ENCODE peak calls at places on chromosome 11, in four cellular contexts. W is PC-9, H is pancreas, Q is lower lobe of right lung. Z is an unnamed sample.

GRCh38 chr11:64638017-64638664 is 47.1 kb downstream of the SLC22A12 start:
- DNase-seq in H (no peak), Q (no peak), W (no peak), Z (peak)

GRCh38 chr11:35192347-35192746 is 53.4 kb downstream of the CD44 start:
- DNase-seq in W (no peak), H (peak), Q (peak), Z (peak)

GRCh38 chr11:64723117-64723906 is at the start of gene NRXN2:
- DNase-seq in W (peak), H (peak), Q (peak), Z (peak)

GRCh38 chr11:109960831-109961230 is 132.4 kb upstream of the ZC3H12C start:
- DNase-seq in H (peak), W (no peak), Q (no peak), Z (peak)

GRCh38 chr11:95968585-95968984 is 44.7 kb upstream of the MTMR2 start:
- DNase-seq in H (no peak), W (peak), Q (no peak), Z (no peak)

GRCh38 chr11:125376117-125376516 is 119.9 kb downstream of the FEZ1 start:
- DNase-seq in Q (no peak), W (no peak), H (peak), Z (peak)

GRCh38 chr11:44950036-44950624 is 553 bp downstream of the TP53I11 start:
- DNase-seq in H (peak), Q (peak), W (no peak), Z (peak)

GRCh38 chr11:27721505-27722116 is 21.4 kb upstream of the BDNF start:
- DNase-seq in H (no peak), W (no peak), Q (no peak), Z (no peak)

GRCh38 chr11:94586978-94587377 is 19.8 kb downstream of the PIWIL4 start:
- DNase-seq in W (peak), Q (no peak), H (no peak), Z (no peak)

GRCh38 chr11:10452211-10452767 is 2.8 kb upstream of the AMPD3 start:
- DNase-seq in H (no peak), Q (no peak), W (no peak), Z (no peak)

GRCh38 chr11:27187075-27187847 is 146.6 kb downstream of the BBOX1 start:
- DNase-seq in H (no peak), Q (no peak), W (no peak), Z (no peak)

GRCh38 chr11:127334466-127334865 is 333.9 kb upstream of the KIRREL3 start:
- DNase-seq in H (no peak), Q (no peak), W (no peak), Z (no peak)

GRCh38 chr11:69339041-69339733 is 45.2 kb downstream of the MYEOV start:
- DNase-seq in W (no peak), H (no peak), Q (no peak), Z (no peak)

GRCh38 chr11:25633230-25633629 is 698.7 kb upstream of the ANO3 start:
- DNase-seq in W (no peak), Q (no peak), H (no peak), Z (no peak)
- H3K27ac ChIP-seq in W (no peak), Q (no peak), H (no peak), Z (no peak)

GRCh38 chr11:57546451-57546850 is 9.1 kb downstream of the SMTNL1 start:
- DNase-seq in Q (no peak), H (no peak), W (no peak), Z (no peak)

GRCh38 chr11:57549983-57550382 is 12.6 kb downstream of the SMTNL1 start:
- DNase-seq in Q (no peak), H (no peak), W (no peak), Z (no peak)

GRCh38 chr11:57545883-57546282 is 8.5 kb downstream of the SMTNL1 start:
- DNase-seq in Q (no peak), H (no peak), W (no peak), Z (no peak)

GRCh38 chr11:57546869-57547518 is 9.6 kb downstream of the SMTNL1 start:
- DNase-seq in W (no peak), H (no peak), Q (no peak), Z (no peak)

DNA sequence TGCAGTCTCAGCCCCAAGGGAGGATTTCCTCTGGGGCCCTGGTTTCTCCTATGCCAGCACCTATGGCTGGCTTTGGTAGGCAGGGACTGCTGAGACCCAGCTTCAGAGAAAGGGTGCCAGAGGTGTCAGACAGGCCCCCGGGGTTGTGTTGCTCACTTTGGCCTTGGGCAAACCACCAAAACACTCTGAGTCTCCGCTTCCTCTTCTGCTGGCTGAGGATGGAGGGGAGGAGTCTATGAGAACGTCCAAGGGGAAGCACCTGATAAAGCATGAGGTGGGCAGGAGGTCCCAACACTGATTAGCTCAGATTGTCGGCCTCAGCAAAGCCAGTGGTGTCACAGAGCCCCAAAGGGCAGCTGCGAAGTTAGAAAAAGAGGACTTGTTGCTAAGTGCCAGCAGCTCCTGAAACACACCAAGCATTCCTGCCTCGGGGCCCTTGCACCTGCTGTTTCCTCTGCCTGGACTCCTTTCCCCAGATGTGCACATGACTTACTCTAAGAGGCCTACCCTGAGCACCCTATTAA is 10.5 kb downstream of the SMTNL1 start:
- DNase-seq in W (no peak), H (peak), Q (no peak), Z (no peak)
- TF ChIP-seq CTCF in W (no peak), H (no peak), Q (no peak), Z (no peak)

DNA sequence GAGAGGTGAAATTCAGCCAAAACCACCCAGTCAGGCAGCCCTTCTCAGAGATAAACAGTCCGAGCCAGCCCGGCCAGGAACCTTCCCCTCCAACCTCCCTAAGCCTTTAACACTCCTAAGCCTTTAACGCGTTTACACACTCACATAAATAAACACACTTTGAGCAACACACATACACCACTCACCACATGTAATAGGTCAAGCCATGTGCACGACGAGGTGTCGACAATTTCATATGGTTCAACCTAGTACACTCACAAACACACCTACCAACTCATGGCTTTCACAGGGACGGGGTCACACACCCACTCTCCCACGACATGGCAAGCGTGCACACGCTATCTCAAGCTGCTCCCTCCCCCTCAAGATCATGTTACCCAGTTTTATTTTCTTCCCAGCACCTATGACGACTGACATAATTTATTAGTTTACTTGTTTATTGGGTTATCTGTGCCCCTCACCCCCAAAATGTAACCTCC is 15.5 kb downstream of the SLC43A1 start:
- DNase-seq in H (no peak), Q (no peak), W (no peak), Z (no peak)
- H3K27ac ChIP-seq in H (peak), Q (peak), W (no peak), Z (peak)

GRCh38 chr11:1766719-1767398 is 3.1 kb upstream of the CTSD start:
- DNase-seq in Q (no peak), W (no peak), H (no peak), Z (no peak)

GRCh38 chr11:1768141-1768469 is 4.4 kb upstream of the CTSD start:
- DNase-seq in Q (no peak), H (no peak), W (no peak), Z (no peak)

GRCh38 chr11:1767399-1768140 is 3.8 kb upstream of the CTSD start:
- DNase-seq in H (no peak), W (no peak), Q (no peak), Z (no peak)

GRCh38 chr11:1763796-1764661 is at the start of gene CTSD:
- DNase-seq in Q (peak), H (peak), W (no peak), Z (peak)

GRCh38 chr11:1765871-1766718 is 2.4 kb upstream of the CTSD start:
- DNase-seq in H (no peak), Q (no peak), W (no peak), Z (no peak)
- TF ChIP-seq CTCF in H (no peak), Q (no peak), W (no peak), Z (no peak)